ENCODE peak calls at places on chromosomes 7 and 10, in nine cellular contexts. J is Calu3; G is heart left ventricle; A is ecto neural progenitor cell; D is GM13976; U is lung microvascular endothelial cell; N is IMR-90; C is stimulated activated CD8-positive, alpha-beta memory T cell treated with anti-CD3 and anti-CD28 coated beads, Interleukin-4, amount 100 ng/mL, for 24 hours; P is H54. M is an unnamed sample.

GRCh38 chr7:131110294-131111080 is 217.2 kb upstream of the MKLN1 start:
- DNase-seq in C (no peak), D (no peak), N (peak; percentile 34), G (no peak), A (no peak), U (peak; percentile 65), P (no peak), J (peak; percentile 8), M (no peak)

GRCh38 chr10:35768731-35769130 is 126.6 kb upstream of the FZD8 start:
- DNase-seq in A (no peak), J (no peak), D (no peak), N (no peak), P (no peak), C (no peak), U (no peak), G (no peak), M (no peak)

GRCh38 chr7:19235680-19236079 is 90.5 kb upstream of the FERD3L start:
- DNase-seq in C (no peak), G (no peak), J (no peak), N (no peak), D (no peak), U (no peak), P (no peak), A (no peak), M (no peak)

GRCh38 chr7:83517026-83517700 is 131.8 kb downstream of the SEMA3E start:
- DNase-seq in A (no peak), G (no peak), C (no peak), D (no peak), N (no peak), P (no peak), U (no peak), J (no peak), M (no peak)

GRCh38 chr10:100805543-100806355 is 60.4 kb downstream of the PAX2 start:
- DNase-seq in N (no peak), D (peak; percentile 18), G (no peak), J (no peak), U (no peak), A (no peak), P (no peak), C (no peak), M (no peak)

GRCh38 chr7:135162382-135163001 is 8.0 kb downstream of the CYREN start:
- DNase-seq in C (no peak), G (no peak), P (no peak), U (no peak), D (no peak), N (no peak), A (no peak), J (no peak), M (no peak)

GRCh38 chr10:3248526-3249255 is 76.1 kb upstream of the PITRM1 start:
- DNase-seq in A (no peak), J (peak; percentile 25), G (no peak), C (no peak), P (peak; percentile 54), N (peak; percentile 94), U (peak; percentile 89), D (no peak), M (no peak)

GRCh38 chr7:29563590-29564454 is at the start of gene PRR15:
- DNase-seq in U (peak; percentile 13), G (peak; percentile 59), P (no peak), D (peak; percentile 38), N (no peak), J (peak; percentile 96), A (peak; percentile 78), C (no peak), M (no peak)

GRCh38 chr10:3578159-3578558 is 206.8 kb downstream of the KLF6 start:
- DNase-seq in C (no peak), P (no peak), A (no peak), U (no peak), G (no peak), J (no peak), N (no peak), D (no peak), M (no peak)

GRCh38 chr10:103492655-103493261 is 747 bp upstream of the NEURL1 start:
- DNase-seq in D (no peak), G (no peak), P (no peak), N (no peak), C (no peak), A (no peak), J (no peak), U (no peak), M (no peak)

GRCh38 chr10:80172896-80173295 is 32.4 kb downstream of the ANXA11 start:
- DNase-seq in N (no peak), J (peak; percentile 51), A (no peak), D (no peak), P (no peak), C (no peak), U (no peak), G (no peak), M (no peak)

M was measured in GM20000.